ENCODE peak calls at places on chromosomes 12 and 14, in four cellular contexts. One of them, this sample, is unnamed.
A peak's percentile ranks its signal among the peaks of the same experiment; 100 is the strongest.

GRCh38 chr12:109277899-109278762 is 31.0 kb downstream of the FOXN4 start:
- DNase-seq in GM12878: no peak
- DNase-seq in H1: no peak
- DNase-seq in HepG2: peak; percentile 97
- DNase-seq in this sample: no peak

GRCh38 chr14:22478670-22479069 is 110.4 kb downstream of the DAD1 start:
- DNase-seq in GM12878: no peak
- DNase-seq in HepG2: no peak
- DNase-seq in H1: no peak
- DNase-seq in this sample: no peak

GRCh38 chr12:77299910-77300772 is 234.8 kb upstream of the E2F7 start:
- DNase-seq in H1: no peak
- DNase-seq in GM12878: no peak
- DNase-seq in HepG2: no peak
- DNase-seq in this sample: no peak

GRCh38 chr12:18443768-18444437 is 182.6 kb downstream of the PIK3C2G start:
- DNase-seq in GM12878: no peak
- DNase-seq in H1: no peak
- DNase-seq in HepG2: no peak
- DNase-seq in this sample: no peak

GRCh38 chr14:95413289-95414215 is 93.8 kb upstream of the CLMN start:
- DNase-seq in H1: no peak
- DNase-seq in HepG2: no peak
- DNase-seq in GM12878: no peak
- DNase-seq in this sample: no peak

GRCh38 chr14:22375321-22375930 is 213.6 kb downstream of the DAD1 start:
- DNase-seq in GM12878: no peak
- DNase-seq in HepG2: peak; percentile 79
- DNase-seq in H1: no peak
- DNase-seq in this sample: peak; percentile 20

GRCh38 chr14:87133073-87133815 is 859.7 kb downstream of the GALC start:
- DNase-seq in HepG2: no peak
- DNase-seq in H1: no peak
- DNase-seq in GM12878: no peak
- DNase-seq in this sample: no peak

GRCh38 chr14:104875811-104876210 is 10.7 kb downstream of the CEP170B start:
- DNase-seq in HepG2: no peak
- DNase-seq in GM12878: no peak
- DNase-seq in H1: no peak
- DNase-seq in this sample: no peak

GRCh38 chr12:79411791-79412190 is 279.0 kb downstream of the PAWR start:
- DNase-seq in GM12878: no peak
- DNase-seq in HepG2: no peak
- DNase-seq in H1: no peak
- DNase-seq in this sample: no peak

GRCh38 chr12:98606367-98606985 is 13.0 kb downstream of the SLC25A3 start:
- DNase-seq in HepG2: no peak
- DNase-seq in H1: no peak
- DNase-seq in GM12878: no peak
- DNase-seq in this sample: no peak

GRCh38 chr12:104672096-104672445 is 215.3 kb downstream of the CHST11 start:
- DNase-seq in HepG2: no peak
- DNase-seq in GM12878: no peak
- DNase-seq in H1: no peak
- DNase-seq in this sample: no peak

GRCh38 chr12:104671407-104672095 is 214.8 kb downstream of the CHST11 start:
- DNase-seq in HepG2: peak; percentile 53
- DNase-seq in GM12878: peak; percentile 88
- DNase-seq in H1: no peak
- DNase-seq in this sample: peak; percentile 60

GRCh38 chr12:104669057-104669770 is 212.5 kb downstream of the CHST11 start:
- DNase-seq in GM12878: no peak
- DNase-seq in HepG2: no peak
- DNase-seq in H1: no peak
- DNase-seq in this sample: no peak

GRCh38 chr12:104669851-104670337 is 213.1 kb downstream of the CHST11 start:
- DNase-seq in HepG2: no peak
- DNase-seq in GM12878: peak; percentile 53
- DNase-seq in H1: no peak
- DNase-seq in this sample: no peak

DNA sequence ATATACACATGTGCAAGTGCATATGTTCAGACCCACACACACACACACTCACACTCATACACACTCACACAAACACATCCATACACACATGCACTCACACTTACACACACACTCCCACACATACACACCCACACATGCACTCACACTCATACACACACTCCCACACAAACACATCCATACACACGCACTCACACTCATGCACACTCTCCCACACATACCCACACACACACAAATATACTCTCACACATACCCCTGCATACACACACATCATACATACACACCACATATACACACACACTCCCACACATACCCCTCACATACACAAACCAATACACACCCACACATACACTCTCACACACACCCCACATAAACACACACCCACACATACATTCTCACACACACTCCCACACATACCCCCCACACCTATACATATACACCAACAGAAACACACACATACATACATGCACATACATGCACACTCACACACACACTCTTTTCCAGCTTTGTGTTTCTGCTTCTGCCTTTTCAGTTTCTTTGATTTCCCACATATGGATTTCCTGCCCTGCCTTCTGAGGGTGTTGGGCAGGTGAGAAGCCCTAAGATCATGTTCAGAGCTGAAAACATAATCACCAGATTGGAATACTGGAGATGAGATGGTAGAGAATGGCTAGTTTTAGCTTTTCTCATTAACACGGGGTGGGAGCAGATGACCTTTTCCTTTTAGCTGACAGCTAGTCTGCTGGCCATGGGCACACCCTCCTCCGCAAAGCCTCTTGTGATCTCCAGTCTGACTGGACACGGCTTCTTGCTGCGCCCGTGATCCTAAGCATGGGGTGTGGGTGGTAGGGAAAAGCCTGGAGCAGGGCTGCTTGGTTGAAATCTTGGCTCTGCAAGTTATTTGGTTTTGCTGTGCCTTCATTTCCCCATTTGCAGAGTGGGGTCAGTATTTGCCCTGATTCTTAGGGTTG is 214.0 kb downstream of the CHST11 start:
- DNase-seq in HepG2: no peak
- DNase-seq in GM12878: peak; percentile 33
- DNase-seq in H1: no peak
- DNase-seq in this sample: no peak
- TF ChIP-seq GABPA in HepG2: no peak
- TF ChIP-seq GABPA in GM12878: no peak
- TF ChIP-seq GABPA in H1: no peak
- TF ChIP-seq GABPA in this sample: no peak

DNA sequence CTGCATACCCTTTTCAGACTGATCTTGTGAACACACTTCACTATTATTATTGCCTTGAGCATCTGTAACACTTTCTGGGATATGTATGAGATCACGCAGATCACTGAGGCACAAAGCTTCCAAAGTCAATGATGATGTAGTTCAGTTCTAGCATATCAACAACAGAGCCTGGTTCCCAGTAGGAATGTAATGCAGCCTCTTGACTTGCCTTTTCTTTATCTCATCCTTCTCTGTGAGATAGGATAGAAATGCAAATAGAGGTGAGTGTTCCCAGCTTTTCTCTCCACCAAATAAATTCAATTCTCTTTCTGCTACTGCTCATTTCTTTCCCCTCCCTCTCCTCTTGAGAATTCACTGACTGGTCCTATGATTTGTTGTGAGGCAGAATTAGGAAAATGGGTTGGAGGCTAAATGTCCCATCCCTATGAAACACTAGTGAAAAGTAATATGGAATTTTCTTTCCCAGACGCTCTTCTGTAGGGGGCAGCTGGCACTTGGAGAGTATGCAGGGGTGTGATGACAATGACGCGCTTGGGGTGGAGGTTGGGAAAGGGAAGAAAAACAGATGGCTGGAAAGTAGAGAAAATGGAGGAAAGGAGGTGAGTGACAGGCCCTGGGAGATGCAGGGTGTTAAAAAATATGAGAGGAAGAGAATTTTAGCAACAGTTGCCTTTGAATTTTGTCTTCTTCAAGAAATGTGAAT is 96.0 kb upstream of the TMTC1 start:
- DNase-seq in HepG2: no peak
- DNase-seq in GM12878: no peak
- DNase-seq in H1: no peak
- DNase-seq in this sample: no peak
- TF ChIP-seq ATF2 in HepG2: no peak
- TF ChIP-seq ATF2 in GM12878: no peak
- TF ChIP-seq ATF2 in H1: no peak
- TF ChIP-seq ATF2 in this sample: no peak

GRCh38 chr12:65965358-65965757 is 141.1 kb downstream of the HMGA2 start:
- DNase-seq in H1: no peak
- DNase-seq in HepG2: no peak
- DNase-seq in GM12878: no peak
- DNase-seq in this sample: no peak

GRCh38 chr12:65959452-65959851 is 135.2 kb downstream of the HMGA2 start:
- DNase-seq in GM12878: no peak
- DNase-seq in HepG2: no peak
- DNase-seq in H1: no peak
- DNase-seq in this sample: no peak

GRCh38 chr12:65960820-65961691 is 136.8 kb downstream of the HMGA2 start:
- DNase-seq in H1: no peak
- DNase-seq in GM12878: no peak
- DNase-seq in HepG2: peak; percentile 91
- DNase-seq in this sample: no peak

GRCh38 chr12:65961731-65962130 is 137.4 kb downstream of the HMGA2 start:
- DNase-seq in HepG2: no peak
- DNase-seq in H1: no peak
- DNase-seq in GM12878: no peak
- DNase-seq in this sample: no peak

DNA sequence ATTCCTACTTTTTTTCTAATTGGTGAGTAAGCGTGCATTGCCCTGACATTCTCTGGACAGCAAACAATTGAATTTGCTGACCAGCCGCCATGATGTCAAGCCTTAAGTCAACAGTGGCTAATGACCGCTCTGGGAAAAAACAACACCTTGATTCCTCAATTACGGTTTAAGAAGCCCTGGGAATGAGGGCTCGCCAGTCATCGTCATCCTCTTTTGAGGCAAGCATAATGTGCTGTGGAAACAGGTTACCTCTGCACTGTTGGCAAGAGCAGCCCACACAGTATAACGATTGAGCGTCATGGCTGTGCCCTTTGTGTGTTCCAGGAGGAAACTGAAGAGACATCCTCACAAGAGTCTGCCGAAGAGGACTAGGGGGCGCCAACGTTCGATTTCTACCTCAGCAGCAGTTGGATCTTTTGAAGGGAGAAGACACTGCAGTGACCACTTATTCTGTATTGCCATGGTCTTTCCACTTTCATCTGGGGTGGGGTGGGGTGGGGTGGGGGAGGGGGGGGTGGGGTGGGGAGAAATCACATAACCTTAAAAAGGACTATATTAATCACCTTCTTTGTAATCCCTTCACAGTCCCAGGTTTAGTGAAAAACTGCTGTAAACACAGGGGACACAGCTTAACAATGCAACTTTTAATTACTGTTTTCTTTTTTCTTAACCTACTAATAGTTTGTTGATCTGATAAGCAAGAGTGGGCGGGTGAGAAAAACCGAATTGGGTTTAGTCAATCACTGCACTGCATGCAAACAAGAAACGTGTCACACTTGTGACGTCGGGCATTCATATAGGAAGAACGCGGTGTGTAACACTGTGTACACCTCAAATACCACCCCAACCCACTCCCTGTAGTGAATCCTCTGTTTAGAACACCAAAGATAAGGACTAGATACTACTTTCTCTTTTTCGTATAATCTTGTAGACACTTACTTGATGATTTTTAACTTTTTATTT is 138.9 kb downstream of the HMGA2 start:
- DNase-seq in GM12878: no peak
- DNase-seq in H1: peak; percentile 77
- DNase-seq in HepG2: no peak
- DNase-seq in this sample: peak; percentile 11
- TF ChIP-seq GABPA in GM12878: no peak
- TF ChIP-seq GABPA in H1: no peak
- TF ChIP-seq GABPA in HepG2: no peak
- TF ChIP-seq GABPA in this sample: no peak

GRCh38 chr14:85087201-85087600 is 442.7 kb upstream of the FLRT2 start:
- DNase-seq in GM12878: no peak
- DNase-seq in HepG2: no peak
- DNase-seq in H1: no peak
- DNase-seq in this sample: no peak

GRCh38 chr14:85085981-85086380 is 444.0 kb upstream of the FLRT2 start:
- DNase-seq in H1: no peak
- DNase-seq in HepG2: no peak
- DNase-seq in GM12878: no peak
- DNase-seq in this sample: no peak

GRCh38 chr14:85084344-85084743 is 445.6 kb upstream of the FLRT2 start:
- DNase-seq in H1: no peak
- DNase-seq in GM12878: no peak
- DNase-seq in HepG2: no peak
- DNase-seq in this sample: no peak

GRCh38 chr14:85090681-85091080 is 439.3 kb upstream of the FLRT2 start:
- DNase-seq in HepG2: no peak
- DNase-seq in GM12878: no peak
- DNase-seq in H1: no peak
- DNase-seq in this sample: no peak

DNA sequence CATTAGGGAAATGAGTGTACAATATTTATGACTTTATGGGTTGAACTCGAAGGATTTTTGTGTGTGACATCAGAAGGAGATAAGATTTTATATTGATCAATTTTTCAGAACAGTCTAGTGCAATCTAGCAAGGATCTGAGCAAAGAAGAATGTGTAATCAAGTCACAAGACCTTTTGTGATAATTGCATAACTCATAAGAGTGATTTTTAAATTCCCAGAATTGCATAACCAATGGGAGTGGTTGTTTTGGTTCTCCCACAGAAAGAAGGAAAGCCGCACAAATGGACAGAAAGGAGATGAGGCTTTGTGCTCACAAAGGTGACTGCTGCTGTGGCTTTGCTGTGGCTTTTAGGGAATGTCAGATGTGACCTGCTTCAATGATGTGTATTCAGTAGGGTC is 441.7 kb upstream of the FLRT2 start:
- DNase-seq in GM12878: no peak
- DNase-seq in H1: no peak
- DNase-seq in HepG2: no peak
- DNase-seq in this sample: no peak
- TF ChIP-seq ATF2 in GM12878: no peak
- TF ChIP-seq ATF2 in H1: no peak
- TF ChIP-seq ATF2 in HepG2: no peak
- TF ChIP-seq ATF2 in this sample: no peak

This sample was measured in K562.